ENCODE peak calls at places on chromosomes 7 and 10, in four cellular contexts. One of them, this sample, is unnamed.

GRCh38 chr7:71165708-71166107 is 33.8 kb downstream of the GALNT17 start:
- DNase-seq in IMR-90: no peak
- DNase-seq in H9: peak; percentile 43
- DNase-seq in H1: no peak
- DNase-seq in this sample: peak; percentile 63

GRCh38 chr10:85548038-85548437 is 818.6 kb downstream of the GRID1 start:
- DNase-seq in IMR-90: no peak
- DNase-seq in H9: no peak
- DNase-seq in H1: no peak
- DNase-seq in this sample: peak; percentile 73

GRCh38 chr10:115001506-115002381 is 63.7 kb downstream of the TRUB1 start:
- DNase-seq in IMR-90: peak; percentile 17
- DNase-seq in H9: no peak
- DNase-seq in H1: no peak
- DNase-seq in this sample: no peak

GRCh38 chr7:135573541-135573940 is 15.8 kb downstream of the NUP205 start:
- DNase-seq in IMR-90: no peak
- DNase-seq in H9: no peak
- DNase-seq in H1: no peak
- DNase-seq in this sample: no peak

GRCh38 chr7:14020339-14020900 is 31.0 kb upstream of the ETV1 start:
- DNase-seq in IMR-90: peak; percentile 55
- DNase-seq in H9: no peak
- DNase-seq in H1: no peak
- DNase-seq in this sample: no peak

GRCh38 chr10:123221418-123221817 is 67.2 kb downstream of the BUB3 start:
- DNase-seq in IMR-90: no peak
- DNase-seq in H9: no peak
- DNase-seq in H1: no peak
- DNase-seq in this sample: no peak

GRCh38 chr10:133044502-133044901 is 43.2 kb upstream of the ADGRA1 start:
- DNase-seq in IMR-90: no peak
- DNase-seq in H9: no peak
- DNase-seq in H1: no peak
- DNase-seq in this sample: no peak

GRCh38 chr10:72375585-72375984 is 20.9 kb upstream of the DNAJB12 start:
- DNase-seq in IMR-90: no peak
- DNase-seq in H9: peak; percentile 57
- DNase-seq in H1: no peak
- DNase-seq in this sample: peak; percentile 48

GRCh38 chr7:43303740-43304241 is 191.3 kb downstream of the HECW1 start:
- DNase-seq in IMR-90: peak; percentile 2
- DNase-seq in H9: no peak
- DNase-seq in H1: no peak
- DNase-seq in this sample: no peak

GRCh38 chr7:74474271-74474865 is 20.7 kb downstream of the GTF2IRD1 start:
- DNase-seq in IMR-90: peak; percentile 34
- DNase-seq in H9: no peak
- DNase-seq in H1: no peak
- DNase-seq in this sample: no peak

DNA sequence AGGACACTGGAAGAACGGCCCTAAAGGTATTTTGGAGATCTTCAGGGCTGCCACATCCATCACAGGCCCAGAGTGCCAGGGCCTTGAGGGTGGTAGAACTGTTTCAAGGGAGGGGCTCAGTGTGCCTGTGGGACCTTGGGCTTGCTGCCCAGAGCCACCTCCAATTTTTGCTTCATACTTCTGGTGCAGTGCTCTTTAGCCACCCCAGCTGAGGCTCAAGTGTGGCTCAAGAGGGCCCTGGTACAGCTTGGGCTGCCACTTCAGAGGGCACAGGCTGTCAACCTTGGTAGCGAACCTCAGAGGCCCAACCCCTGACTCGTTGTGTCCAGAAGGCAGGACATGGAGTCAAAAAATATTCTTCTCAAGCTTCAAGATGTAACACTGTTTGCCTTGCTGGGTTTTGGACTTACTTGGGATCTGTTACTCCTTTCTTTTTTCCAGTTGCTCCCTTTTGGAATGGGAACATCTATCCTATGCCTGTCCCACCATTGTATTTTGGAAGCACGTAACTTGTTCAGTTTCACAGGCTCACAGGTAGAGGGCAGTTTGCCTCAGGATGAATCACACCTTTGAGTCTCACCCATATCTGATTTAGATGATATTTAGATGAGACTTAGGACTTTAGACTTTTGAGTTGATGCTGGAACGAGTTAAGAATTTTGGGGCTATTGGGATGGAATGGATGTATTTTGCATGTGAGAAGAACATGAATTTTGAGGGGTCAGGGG is 224.8 kb downstream of the RPS24 start:
- DNase-seq in IMR-90: no peak
- DNase-seq in H9: no peak
- DNase-seq in H1: no peak
- DNase-seq in this sample: peak; percentile 39
- H3K79me1 ChIP-seq in IMR-90: no peaks in the 10 kb centered on the region
- H3K79me1 ChIP-seq in H9: no peaks in the 10 kb centered on the region
- H3K79me1 ChIP-seq in H1: no peaks in the 10 kb centered on the region
- H3K79me1 ChIP-seq in this sample: no peaks in the 10 kb centered on the region

DNA sequence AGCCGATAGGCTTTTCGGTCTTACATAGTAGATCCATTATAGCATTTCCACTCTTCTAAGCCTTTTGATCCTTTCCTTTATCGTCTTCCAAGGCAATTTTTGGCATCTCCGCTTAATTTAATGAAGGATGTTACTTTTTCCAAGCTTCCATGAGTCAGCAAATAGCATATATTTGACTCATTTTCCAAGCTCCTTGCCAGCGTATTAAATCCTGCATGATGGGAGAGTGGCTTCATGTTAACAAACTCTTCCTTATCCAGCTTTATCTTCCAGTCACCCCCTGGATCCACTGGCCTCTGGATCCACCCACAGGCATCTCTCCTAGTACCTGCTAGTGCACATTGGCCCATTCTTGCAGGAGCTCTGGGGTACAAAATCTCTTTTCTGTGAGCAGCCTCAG is 13.0 kb downstream of the OR9A2 start:
- DNase-seq in IMR-90: peak; percentile 53
- DNase-seq in H9: no peak
- DNase-seq in H1: no peak
- DNase-seq in this sample: no peak
- H4K5ac ChIP-seq in IMR-90: no peak overlapping the region
- H4K5ac ChIP-seq in H9: no peak overlapping the region
- H4K5ac ChIP-seq in H1: no peak overlapping the region
- H4K5ac ChIP-seq in this sample: no peak overlapping the region

GRCh38 chr7:30989824-30990140 is 26.0 kb downstream of the GHRHR start:
- DNase-seq in IMR-90: no peak
- DNase-seq in H9: no peak
- DNase-seq in H1: no peak
- DNase-seq in this sample: no peak
- H3K18ac ChIP-seq in IMR-90: no peak overlapping the region
- H3K18ac ChIP-seq in H9: no peak overlapping the region
- H3K18ac ChIP-seq in H1: no peak overlapping the region
- H3K18ac ChIP-seq in this sample: no peak overlapping the region

GRCh38 chr7:888081-889024 is 12.0 kb downstream of the GET4 start:
- DNase-seq in IMR-90: no peak
- DNase-seq in H9: no peak
- DNase-seq in H1: no peak
- DNase-seq in this sample: no peak

GRCh38 chr7:889025-889390 is 12.7 kb downstream of the GET4 start:
- DNase-seq in IMR-90: no peak
- DNase-seq in H9: no peak
- DNase-seq in H1: no peak
- DNase-seq in this sample: no peak

GRCh38 chr7:885893-886625 is 9.7 kb downstream of the GET4 start:
- DNase-seq in IMR-90: no peak
- DNase-seq in H9: no peak
- DNase-seq in H1: no peak
- DNase-seq in this sample: no peak

GRCh38 chr7:886626-887487 is 10.5 kb downstream of the GET4 start:
- DNase-seq in IMR-90: no peak
- DNase-seq in H9: no peak
- DNase-seq in H1: no peak
- DNase-seq in this sample: no peak

GRCh38 chr7:887488-887820 is 11.1 kb downstream of the GET4 start:
- DNase-seq in IMR-90: no peak
- DNase-seq in H9: no peak
- DNase-seq in H1: no peak
- DNase-seq in this sample: no peak
- H3K79me1 ChIP-seq in IMR-90: peaks cover 8% of the 10 kb centered on the region
- H3K79me1 ChIP-seq in H9: peaks cover 6% of the 10 kb centered on the region
- H3K79me1 ChIP-seq in H1: peaks cover 44% of the 10 kb centered on the region
- H3K79me1 ChIP-seq in this sample: peaks cover 40% of the 10 kb centered on the region

DNA sequence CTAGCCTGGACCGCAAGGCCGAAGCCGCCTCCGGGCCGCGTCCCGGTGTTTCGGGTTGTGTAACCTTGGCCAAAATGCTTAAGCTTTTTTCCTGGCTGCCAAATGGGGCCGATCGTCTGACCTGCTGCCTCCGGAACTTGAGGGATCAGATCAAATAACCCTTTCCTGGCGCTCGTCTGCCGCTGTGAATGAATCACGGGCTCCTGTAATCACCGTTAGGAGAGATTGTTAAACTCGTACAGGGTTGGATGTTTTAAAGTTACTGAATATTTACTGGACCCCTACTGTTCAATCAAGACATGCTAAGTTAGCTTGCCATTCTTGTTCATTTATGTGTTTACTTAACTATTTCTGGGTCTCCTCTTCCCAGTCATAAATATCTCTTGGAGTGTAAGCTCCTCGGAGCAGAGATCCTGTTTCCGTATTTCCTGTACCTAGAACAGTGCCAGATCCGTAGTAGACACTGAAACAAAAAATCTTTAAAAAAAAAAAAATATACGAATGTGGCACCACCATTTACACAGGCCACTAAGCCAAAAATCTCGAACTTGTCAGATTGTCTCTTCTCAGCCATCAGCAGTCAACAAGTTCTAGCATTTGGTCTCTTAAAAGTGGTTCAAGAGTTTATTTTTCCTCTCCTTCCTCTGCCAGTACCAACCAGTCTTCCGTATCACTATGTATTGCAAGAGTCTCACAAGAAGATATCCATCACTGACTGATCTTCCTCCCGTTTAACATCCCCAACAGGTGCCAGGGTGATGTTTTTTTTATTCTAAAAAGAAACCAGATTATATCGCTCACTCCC is 645 bp upstream of the TM9SF3 start:
- DNase-seq in IMR-90: peak; percentile 83
- DNase-seq in H9: no peak
- DNase-seq in H1: no peak
- DNase-seq in this sample: peak; percentile 87
- H4K5ac ChIP-seq in IMR-90: peak overlapping the region; percentile 75
- H4K5ac ChIP-seq in H9: no peak overlapping the region
- H4K5ac ChIP-seq in H1: peak overlapping the region; percentile 8
- H4K5ac ChIP-seq in this sample: no peak overlapping the region

DNA sequence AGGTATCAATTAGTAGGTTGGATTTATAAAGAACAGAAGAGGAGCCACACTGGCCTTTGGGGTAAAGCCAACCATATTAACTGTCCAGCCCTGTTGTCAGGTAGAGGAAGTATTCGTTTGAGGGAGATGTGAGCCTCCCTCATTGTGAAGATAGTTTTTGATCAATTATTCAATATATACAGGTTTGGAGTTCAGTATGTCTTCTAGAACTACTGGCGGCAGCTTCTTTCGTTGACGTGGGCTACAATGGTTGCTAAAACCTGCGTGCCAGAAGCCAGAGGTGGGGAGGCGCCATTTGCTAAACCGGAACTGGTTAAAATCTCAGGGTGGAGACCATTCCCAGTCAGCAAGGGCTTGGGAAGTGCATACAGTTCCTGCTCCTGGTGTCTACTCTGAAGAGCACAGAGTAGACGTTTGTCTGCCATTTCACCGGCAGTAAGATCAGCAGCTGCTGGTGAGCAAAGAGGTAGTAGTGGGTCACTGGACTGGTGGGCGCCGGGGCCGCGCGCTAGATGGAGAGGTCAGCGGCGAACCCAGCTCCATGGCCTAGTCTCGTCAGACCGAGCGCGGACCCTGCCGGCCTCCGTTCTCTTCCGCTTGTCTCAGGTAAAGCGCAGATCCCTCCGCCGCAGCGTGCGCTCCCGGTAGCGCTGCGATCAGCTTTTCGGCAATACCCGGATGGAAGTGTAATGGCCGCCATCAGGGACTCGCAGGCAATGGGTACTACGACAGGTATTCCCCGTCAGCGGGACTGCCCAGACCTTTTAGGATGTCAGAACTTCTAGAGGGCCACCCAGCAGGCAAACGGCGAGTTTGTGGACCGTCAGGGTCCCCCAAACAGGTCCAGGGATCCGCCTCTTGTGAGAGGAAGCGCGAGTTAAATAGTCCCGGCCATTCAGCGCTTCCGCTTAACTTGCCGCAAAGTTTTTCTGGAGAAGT is at the start of gene ZNF518A:
- DNase-seq in IMR-90: peak; percentile 97
- DNase-seq in H9: peak; percentile 96
- DNase-seq in H1: peak; percentile 92
- DNase-seq in this sample: peak; percentile 99
- H3K18ac ChIP-seq in IMR-90: peak within 1 kb of the TSS; percentile 78
- H3K18ac ChIP-seq in H9: peak within 1 kb of the TSS; percentile 99
- H3K18ac ChIP-seq in H1: peak within 1 kb of the TSS; percentile 100
- H3K18ac ChIP-seq in this sample: peak within 1 kb of the TSS; percentile 88

DNA sequence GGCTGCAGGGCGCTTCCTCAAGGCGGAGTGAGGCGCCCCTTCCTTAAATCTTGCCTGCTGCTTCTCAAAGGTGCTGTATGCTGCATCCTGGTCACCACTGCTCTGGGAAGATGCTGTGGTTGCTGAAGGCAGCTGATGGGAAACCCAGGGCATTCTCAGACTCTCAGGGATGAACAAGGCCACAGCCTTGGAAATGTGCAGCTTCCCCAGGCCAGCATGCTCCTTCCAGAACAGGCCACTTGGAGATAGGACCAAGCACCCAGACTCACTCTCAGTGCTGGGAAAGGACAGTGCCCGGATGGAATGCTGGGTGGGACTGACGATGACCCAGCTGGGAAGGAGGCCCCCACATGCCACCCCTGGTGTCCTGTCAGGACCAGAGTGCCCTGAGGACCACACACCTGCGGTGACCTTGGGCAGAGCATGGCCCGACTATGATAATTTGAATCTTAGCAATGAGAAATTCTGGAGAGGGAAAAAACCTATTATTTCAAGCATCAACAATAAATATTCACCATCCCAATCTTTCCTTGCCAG is 235.5 kb downstream of the TNS3 start:
- DNase-seq in IMR-90: no peak
- DNase-seq in H9: no peak
- DNase-seq in H1: no peak
- DNase-seq in this sample: no peak
- H3K79me1 ChIP-seq in IMR-90: peaks cover 31% of the 10 kb centered on the region
- H3K79me1 ChIP-seq in H9: no peaks in the 10 kb centered on the region
- H3K79me1 ChIP-seq in H1: no peaks in the 10 kb centered on the region
- H3K79me1 ChIP-seq in this sample: no peaks in the 10 kb centered on the region

GRCh38 chr10:68224810-68225209 is 7.1 kb downstream of the ATOH7 start:
- DNase-seq in IMR-90: peak; percentile 75
- DNase-seq in H9: no peak
- DNase-seq in H1: no peak
- DNase-seq in this sample: no peak
- H4K5ac ChIP-seq in IMR-90: no peak overlapping the region
- H4K5ac ChIP-seq in H9: no peak overlapping the region
- H4K5ac ChIP-seq in H1: no peak overlapping the region
- H4K5ac ChIP-seq in this sample: no peak overlapping the region